ENCODE peak calls at places on chromosomes 6 and 20, in five cellular contexts. One of them, this sample, is unnamed.

GRCh38 chr20:32636278-32636677 is 37.5 kb downstream of the C20orf203 start:
- DNase-seq in lower lobe of right lung: no peak
- DNase-seq in putamen: no peak
- DNase-seq in GM19239: no peak
- DNase-seq in heart left ventricle: no peak
- DNase-seq in this sample: no peak

GRCh38 chr6:118812972-118813371 is 81.0 kb upstream of the ASF1A start:
- DNase-seq in lower lobe of right lung: no peak
- DNase-seq in putamen: no peak
- DNase-seq in GM19239: no peak
- DNase-seq in heart left ventricle: no peak
- DNase-seq in this sample: no peak

GRCh38 chr6:170383466-170384075 is 77.0 kb downstream of the FAM120B start:
- DNase-seq in lower lobe of right lung: no peak
- DNase-seq in putamen: no peak
- DNase-seq in GM19239: no peak
- DNase-seq in heart left ventricle: no peak
- DNase-seq in this sample: no peak

GRCh38 chr6:148997863-148998262 is 251.0 kb downstream of the UST start:
- DNase-seq in lower lobe of right lung: no peak
- DNase-seq in putamen: no peak
- DNase-seq in GM19239: no peak
- DNase-seq in heart left ventricle: no peak
- DNase-seq in this sample: no peak

GRCh38 chr20:23515250-23515939 is 24.5 kb downstream of the CST8 start:
- DNase-seq in lower lobe of right lung: no peak
- DNase-seq in putamen: no peak
- DNase-seq in GM19239: no peak
- DNase-seq in heart left ventricle: no peak
- DNase-seq in this sample: no peak

GRCh38 chr6:43972179-43972914 is 154.9 kb downstream of the MRPL14 start:
- DNase-seq in lower lobe of right lung: no peak
- DNase-seq in putamen: no peak
- DNase-seq in GM19239: no peak
- DNase-seq in heart left ventricle: no peak
- DNase-seq in this sample: no peak

GRCh38 chr6:130293800-130294199 is 71.0 kb upstream of the SAMD3 start:
- DNase-seq in lower lobe of right lung: no peak
- DNase-seq in putamen: no peak
- DNase-seq in GM19239: peak; percentile 10
- DNase-seq in heart left ventricle: no peak
- DNase-seq in this sample: peak; percentile 53

GRCh38 chr6:159060107-159060506 is 15.3 kb upstream of the TAGAP start:
- DNase-seq in lower lobe of right lung: no peak
- DNase-seq in putamen: no peak
- DNase-seq in GM19239: no peak
- DNase-seq in heart left ventricle: no peak
- DNase-seq in this sample: no peak

GRCh38 chr6:149026530-149026942 is 279.7 kb downstream of the UST start:
- DNase-seq in lower lobe of right lung: no peak
- DNase-seq in putamen: no peak
- DNase-seq in GM19239: no peak
- DNase-seq in heart left ventricle: no peak
- DNase-seq in this sample: no peak

GRCh38 chr6:90502381-90502780 is 84.5 kb downstream of the MAP3K7 start:
- DNase-seq in lower lobe of right lung: no peak
- DNase-seq in putamen: no peak
- DNase-seq in GM19239: no peak
- DNase-seq in heart left ventricle: no peak
- DNase-seq in this sample: no peak

GRCh38 chr6:142842423-142843261 is 102.3 kb downstream of the HIVEP2 start:
- DNase-seq in lower lobe of right lung: no peak
- DNase-seq in putamen: no peak
- DNase-seq in GM19239: no peak
- DNase-seq in heart left ventricle: no peak
- DNase-seq in this sample: peak; percentile 24

GRCh38 chr20:13009682-13010406 is 1.1 kb downstream of the SPTLC3 start:
- DNase-seq in lower lobe of right lung: no peak
- DNase-seq in putamen: peak; percentile 38
- DNase-seq in GM19239: peak; percentile 6
- DNase-seq in heart left ventricle: no peak
- DNase-seq in this sample: peak; percentile 36

GRCh38 chr6:2773450-2773849 is 8.3 kb downstream of the WRNIP1 start:
- DNase-seq in lower lobe of right lung: no peak
- DNase-seq in putamen: no peak
- DNase-seq in GM19239: no peak
- DNase-seq in heart left ventricle: no peak
- DNase-seq in this sample: no peak

GRCh38 chr6:46956409-46956808 is 34.7 kb upstream of the ADGRF5 start:
- DNase-seq in lower lobe of right lung: no peak
- DNase-seq in putamen: no peak
- DNase-seq in GM19239: no peak
- DNase-seq in heart left ventricle: no peak
- DNase-seq in this sample: no peak

GRCh38 chr6:71373943-71374342 is 85.3 kb downstream of the OGFRL1 start:
- DNase-seq in lower lobe of right lung: no peak
- DNase-seq in putamen: no peak
- DNase-seq in GM19239: no peak
- DNase-seq in heart left ventricle: no peak
- DNase-seq in this sample: no peak

GRCh38 chr20:58709013-58709702 is 16.6 kb downstream of the NPEPL1 start:
- DNase-seq in lower lobe of right lung: no peak
- DNase-seq in putamen: no peak
- DNase-seq in GM19239: no peak
- DNase-seq in heart left ventricle: no peak
- DNase-seq in this sample: no peak

GRCh38 chr6:145977881-145978280 is 13.7 kb upstream of the SHPRH start:
- DNase-seq in lower lobe of right lung: no peak
- DNase-seq in putamen: no peak
- DNase-seq in GM19239: no peak
- DNase-seq in heart left ventricle: no peak
- DNase-seq in this sample: no peak

GRCh38 chr20:44115762-44116644 is 71.0 kb downstream of the JPH2 start:
- DNase-seq in lower lobe of right lung: no peak
- DNase-seq in putamen: no peak
- DNase-seq in GM19239: no peak
- DNase-seq in heart left ventricle: no peak
- DNase-seq in this sample: no peak

GRCh38 chr6:154893927-154894326 is 101.2 kb upstream of the TIAM2 start:
- DNase-seq in lower lobe of right lung: no peak
- DNase-seq in putamen: no peak
- DNase-seq in GM19239: no peak
- DNase-seq in heart left ventricle: no peak
- DNase-seq in this sample: no peak

GRCh38 chr20:46994341-46994740 is 99.7 kb downstream of the EYA2 start:
- DNase-seq in lower lobe of right lung: no peak
- DNase-seq in putamen: no peak
- DNase-seq in GM19239: peak; percentile 58
- DNase-seq in heart left ventricle: no peak
- DNase-seq in this sample: peak; percentile 63

GRCh38 chr20:25076201-25076600 is 5.7 kb downstream of the VSX1 start:
- DNase-seq in lower lobe of right lung: no peak
- DNase-seq in putamen: no peak
- DNase-seq in GM19239: no peak
- DNase-seq in heart left ventricle: no peak
- DNase-seq in this sample: no peak

GRCh38 chr6:166998256-166999144 is 697 bp upstream of the CEP43 start:
- DNase-seq in lower lobe of right lung: peak; percentile 59
- DNase-seq in putamen: no peak
- DNase-seq in GM19239: no peak
- DNase-seq in heart left ventricle: peak; percentile 33
- DNase-seq in this sample: peak; percentile 32

GRCh38 chr6:103183831-103184411 is 1675.8 kb downstream of the HACE1 start:
- DNase-seq in lower lobe of right lung: no peak
- DNase-seq in putamen: no peak
- DNase-seq in GM19239: no peak
- DNase-seq in heart left ventricle: no peak
- DNase-seq in this sample: no peak

GRCh38 chr6:109791301-109791700 is 100.2 kb downstream of the FIG4 start:
- DNase-seq in lower lobe of right lung: no peak
- DNase-seq in putamen: peak; percentile 24
- DNase-seq in GM19239: no peak
- DNase-seq in heart left ventricle: no peak
- DNase-seq in this sample: no peak

GRCh38 chr6:36607782-36608386 is 13.7 kb downstream of the SRSF3 start:
- DNase-seq in lower lobe of right lung: no peak
- DNase-seq in putamen: no peak
- DNase-seq in GM19239: no peak
- DNase-seq in heart left ventricle: no peak
- DNase-seq in this sample: no peak

This sample was measured in GM10248.